ENCODE peak calls at places on chromosomes 11 and 22, in eight cellular contexts. P, K, I, W, O, J, L and H are unnamed samples.

GRCh38 chr11:108559904-108560303 is 33.7 kb downstream of the EXPH5 start:
- DNase-seq in J (no peak), L (no peak), K (peak; percentile 87), I (no peak), P (peak; percentile 76), O (no peak), W (no peak), H (no peak)

GRCh38 chr22:43295173-43295572 is 48.0 kb downstream of the SCUBE1 start:
- DNase-seq in K (no peak), J (no peak), P (no peak), I (no peak), O (no peak), W (no peak), L (no peak), H (no peak)

GRCh38 chr11:1516273-1517067 is 29.9 kb upstream of the MOB2 start:
- DNase-seq in J (no peak), K (no peak), O (no peak), W (no peak), L (no peak), I (no peak), P (peak; percentile 61), H (no peak)

GRCh38 chr11:70078796-70079616 is 889 bp downstream of the ANO1 start:
- DNase-seq in O (no peak), L (no peak), I (no peak), J (no peak), W (no peak), K (no peak), P (no peak), H (no peak)

GRCh38 chr11:11626128-11626527 is 4.3 kb upstream of the GALNT18 start:
- DNase-seq in K (no peak), J (no peak), P (no peak), I (no peak), O (no peak), W (no peak), L (no peak), H (no peak)

GRCh38 chr11:119980431-119980830 is 157.5 kb downstream of the TRIM29 start:
- DNase-seq in P (no peak), K (no peak), I (no peak), L (no peak), W (no peak), O (peak; percentile 42), J (no peak), H (no peak)

GRCh38 chr22:46667245-46667623 is 47.0 kb downstream of the GRAMD4 start:
- DNase-seq in W (no peak), J (no peak), I (no peak), O (no peak), P (no peak), L (no peak), K (no peak), H (no peak)

GRCh38 chr22:17974087-17974486 is 50.3 kb downstream of the MICAL3 start:
- DNase-seq in P (no peak), W (no peak), K (peak; percentile 49), I (no peak), O (no peak), L (no peak), J (no peak), H (no peak)

GRCh38 chr11:37343279-37343678 is 745.2 kb upstream of the RAG2 start:
- DNase-seq in J (no peak), I (no peak), P (no peak), W (no peak), L (no peak), K (no peak), O (no peak), H (no peak)

GRCh38 chr22:37748659-37749058 is 51.8 kb downstream of the TRIOBP start:
- DNase-seq in O (peak; percentile 45), P (no peak), W (no peak), L (no peak), I (no peak), K (no peak), J (no peak), H (no peak)

GRCh38 chr22:24706050-24706449 is 68.5 kb downstream of the PIWIL3 start:
- DNase-seq in O (peak; percentile 24), J (no peak), K (peak; percentile 27), I (no peak), L (no peak), W (no peak), P (no peak), H (no peak)

GRCh38 chr11:534592-535518 is 521 bp downstream of the HRAS start:
- DNase-seq in K (peak; percentile 16), W (no peak), J (no peak), O (peak; percentile 92), P (no peak), L (no peak), I (no peak), H (no peak)

GRCh38 chr11:24567380-24567779 is 70.5 kb downstream of the LUZP2 start:
- DNase-seq in P (no peak), O (no peak), J (no peak), I (no peak), L (no peak), K (no peak), W (no peak), H (no peak)

GRCh38 chr22:42425337-42425988 is 6.7 kb downstream of the NFAM1 start:
- DNase-seq in K (no peak), P (no peak), I (no peak), L (no peak), W (no peak), O (no peak), J (no peak), H (no peak)

GRCh38 chr11:108561535-108561991 is 32.0 kb downstream of the EXPH5 start:
- DNase-seq in O (no peak), W (no peak), L (no peak), P (peak; percentile 31), K (peak; percentile 49), I (no peak), J (no peak), H (no peak)

DNA sequence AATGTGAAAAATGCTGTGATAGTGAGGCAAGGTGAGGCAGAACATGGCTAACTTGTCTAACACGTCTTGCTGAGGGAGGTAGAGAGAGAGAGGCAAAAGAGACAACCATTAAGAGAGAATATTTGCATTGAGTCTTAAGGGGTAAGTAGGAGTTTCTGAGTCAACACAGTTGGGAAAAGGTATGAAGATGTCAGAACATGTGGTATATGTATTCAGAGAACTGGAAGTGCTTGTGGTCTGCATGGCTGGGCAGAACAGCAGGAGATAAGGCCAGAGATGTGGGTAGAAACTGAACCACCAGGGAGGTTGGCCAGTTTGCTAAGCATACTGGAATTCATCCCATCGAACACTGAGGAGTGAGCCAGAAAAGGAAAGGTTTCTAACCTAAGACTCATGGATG is 25.0 kb upstream of the SLC5A1 start:
- DNase-seq in J (no peak), I (no peak), W (no peak), L (no peak), O (no peak), K (peak; percentile 73), P (no peak), H (no peak)
- H3K27ac ChIP-seq in J (no peak overlapping the region), I (no peak overlapping the region), W (no peak overlapping the region), L (no peak overlapping the region), O (no peak overlapping the region), K (no peak overlapping the region), P (no peak overlapping the region), H (no peak overlapping the region)

GRCh38 chr11:123298488-123299447 is 103.7 kb upstream of the CLMP start:
- DNase-seq in O (peak; percentile 59), J (no peak), L (no peak), K (no peak), W (no peak), P (no peak), I (no peak), H (no peak)

GRCh38 chr11:123301696-123302400 is 106.8 kb upstream of the CLMP start:
- DNase-seq in O (peak; percentile 93), W (peak; percentile 79), L (peak; percentile 39), K (peak; percentile 55), P (peak; percentile 11), J (peak; percentile 31), I (peak; percentile 71), H (peak; percentile 25)

GRCh38 chr11:123302751-123303195 is 107.7 kb upstream of the CLMP start:
- DNase-seq in J (no peak), W (peak; percentile 77), I (no peak), K (peak; percentile 56), O (no peak), P (peak; percentile 72), L (no peak), H (no peak)

GRCh38 chr11:123299721-123300120 is 104.7 kb upstream of the CLMP start:
- DNase-seq in K (no peak), L (no peak), P (no peak), J (no peak), O (no peak), W (no peak), I (no peak), H (no peak)

DNA sequence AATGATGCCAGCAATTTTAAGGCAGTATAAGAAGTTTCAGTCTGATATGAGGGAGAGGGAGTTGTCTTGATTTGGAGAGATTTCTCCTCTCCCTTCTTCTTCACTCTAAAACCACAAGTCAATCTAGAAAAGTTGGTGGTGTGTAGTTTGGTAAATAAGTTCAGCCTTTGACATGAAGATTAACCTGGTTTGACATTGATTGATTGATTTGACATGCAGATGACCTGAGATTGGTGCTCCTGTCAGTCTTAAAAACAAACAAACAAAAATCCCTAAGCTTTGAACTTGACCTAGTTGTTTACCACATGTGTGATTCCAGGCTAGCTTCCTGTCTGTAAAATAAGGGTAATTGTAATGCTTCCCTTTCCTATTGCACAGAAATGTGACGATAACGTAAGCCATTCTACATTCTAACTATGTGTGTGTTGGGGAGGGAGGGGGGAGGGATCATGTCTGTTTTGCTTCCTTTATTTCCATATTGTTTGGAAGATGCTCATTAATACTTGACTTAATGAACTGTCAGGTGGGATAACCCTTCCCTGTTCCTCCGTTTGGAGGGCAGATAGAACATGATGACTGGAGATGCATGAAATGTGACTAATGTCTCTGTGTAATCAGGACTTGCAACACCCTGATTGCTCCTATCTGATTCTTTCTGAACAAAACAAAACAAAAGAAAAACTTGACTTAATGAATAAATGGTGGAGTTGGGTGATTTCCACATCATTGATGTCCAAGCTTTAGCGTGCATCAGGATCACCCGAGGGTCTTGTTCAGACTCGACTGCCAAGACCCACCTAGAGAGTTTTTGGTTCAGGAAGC is 106.0 kb upstream of the CLMP start:
- DNase-seq in L (no peak), J (no peak), K (peak; percentile 74), I (no peak), W (no peak), P (peak; percentile 68), O (no peak), H (no peak)
- H3K4me3 ChIP-seq in L (peak overlapping the region; percentile 33), J (no peak overlapping the region), K (no peak overlapping the region), I (peak overlapping the region; percentile 67), W (peak overlapping the region; percentile 19), P (no peak overlapping the region), O (no peak overlapping the region), H (peak overlapping the region; percentile 51)

GRCh38 chr11:34940026-34940677 is 23.7 kb downstream of the PDHX start:
- DNase-seq in W (no peak), K (peak; percentile 40), L (no peak), J (no peak), P (peak; percentile 33), O (no peak), I (no peak), H (no peak)
- TF ChIP-seq CTCF in W (peak; percentile 26), K (no peak), L (no peak), J (no peak), P (no peak), O (no peak), I (no peak), H (no peak)

DNA sequence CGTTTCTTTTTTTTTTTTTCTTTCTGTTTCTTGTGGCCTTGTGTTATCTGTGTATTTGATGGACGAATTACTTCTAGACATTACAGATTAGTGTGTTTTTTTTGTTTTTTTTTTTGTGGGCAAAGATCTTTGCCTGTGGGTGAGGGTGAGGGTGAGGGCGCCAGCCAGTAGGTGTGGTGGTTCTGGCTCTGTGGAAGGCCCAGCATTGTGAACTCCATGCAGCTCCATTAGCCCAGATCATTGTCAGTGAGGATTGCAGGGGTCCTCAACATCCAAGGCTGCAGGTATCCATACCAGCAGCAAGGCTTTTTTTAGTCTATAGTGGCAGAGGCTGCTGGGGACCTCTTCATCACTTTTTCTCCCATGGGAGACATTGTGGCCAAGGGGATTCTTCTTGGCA is 13.7 kb downstream of the BIRC2 start:
- DNase-seq in J (no peak), I (no peak), W (no peak), L (no peak), P (no peak), O (no peak), K (no peak), H (no peak)
- H3K27ac ChIP-seq in J (no peak overlapping the region), I (no peak overlapping the region), W (no peak overlapping the region), L (no peak overlapping the region), P (no peak overlapping the region), O (no peak overlapping the region), K (no peak overlapping the region), H (no peak overlapping the region)